ENCODE peak calls at places on chromosome 11, in seven cellular contexts. I is heart left ventricle, P is transverse colon, S is suprapubic skin, C is endothelial cell of umbilical vein, V is right lobe of liver, M is A549. W is an unnamed sample.

GRCh38 chr11:133134561-133135173 is 397.6 kb downstream of the OPCML start:
- DNase-seq in I (peak), P (peak), S (no peak), C (peak), V (peak), M (peak), W (peak)

GRCh38 chr11:13868710-13869403 is 93.7 kb upstream of the SPON1 start:
- DNase-seq in I (no peak), P (no peak), S (no peak), C (no peak), V (no peak), M (no peak), W (no peak)

GRCh38 chr11:119509969-119510401 is 87.0 kb upstream of the THY1 start:
- DNase-seq in I (no peak), P (peak), S (no peak), C (no peak), V (no peak), M (no peak), W (peak)

GRCh38 chr11:121225402-121225801 is 67.2 kb upstream of the SC5D start:
- DNase-seq in I (no peak), P (no peak), S (no peak), C (no peak), V (no peak), M (no peak), W (no peak)

GRCh38 chr11:6630632-6631291 is 11.5 kb upstream of the TPP1 start:
- DNase-seq in I (no peak), P (no peak), S (no peak), C (no peak), V (no peak), M (no peak), W (no peak)

GRCh38 chr11:1810761-1811160 is 24.0 kb upstream of the SYT8 start:
- DNase-seq in I (no peak), P (no peak), S (no peak), C (no peak), V (no peak), M (no peak), W (no peak)

GRCh38 chr11:9765320-9766101 is 101.6 kb downstream of the SWAP70 start:
- DNase-seq in I (peak), P (no peak), S (no peak), C (peak), V (no peak), M (no peak), W (no peak)

GRCh38 chr11:70111269-70112016 is 33.3 kb downstream of the ANO1 start:
- DNase-seq in I (peak), P (peak), S (peak), C (no peak), V (no peak), M (no peak), W (no peak)

GRCh38 chr11:44566559-44566949 is 1.1 kb downstream of the CD82 start:
- DNase-seq in I (no peak), P (no peak), S (no peak), C (no peak), V (no peak), M (no peak), W (no peak)

GRCh38 chr11:67499808-67500793 is 5.1 kb downstream of the PITPNM1 start:
- DNase-seq in I (no peak), P (no peak), S (no peak), C (no peak), V (peak), M (no peak), W (no peak)

GRCh38 chr11:28140689-28141455 is 32.7 kb downstream of the METTL15 start:
- DNase-seq in I (no peak), P (no peak), S (no peak), C (no peak), V (no peak), M (no peak), W (no peak)

GRCh38 chr11:68076371-68077042 is 37.7 kb downstream of the TCIRG1 start:
- DNase-seq in I (no peak), P (no peak), S (no peak), C (peak), V (no peak), M (no peak), W (no peak)

GRCh38 chr11:131064373-131064991 is 148.2 kb upstream of the SNX19 start:
- DNase-seq in I (no peak), P (peak), S (no peak), C (peak), V (no peak), M (peak), W (peak)

GRCh38 chr11:75402002-75402773 is 2.9 kb downstream of the RPS3 start:
- DNase-seq in I (no peak), P (no peak), S (no peak), C (no peak), V (no peak), M (no peak), W (peak)

GRCh38 chr11:84902445-84902844 is 724.7 kb downstream of the DLG2 start:
- DNase-seq in I (no peak), P (no peak), S (no peak), C (no peak), V (no peak), M (no peak), W (no peak)

GRCh38 chr11:1770528-1770927 is 6.8 kb upstream of the CTSD start:
- DNase-seq in I (no peak), P (peak), S (peak), C (no peak), V (no peak), M (no peak), W (no peak)

GRCh38 chr11:43358670-43359431 is at the start of gene TTC17:
- DNase-seq in I (peak), P (peak), S (peak), C (peak), V (peak), M (peak), W (peak)

DNA sequence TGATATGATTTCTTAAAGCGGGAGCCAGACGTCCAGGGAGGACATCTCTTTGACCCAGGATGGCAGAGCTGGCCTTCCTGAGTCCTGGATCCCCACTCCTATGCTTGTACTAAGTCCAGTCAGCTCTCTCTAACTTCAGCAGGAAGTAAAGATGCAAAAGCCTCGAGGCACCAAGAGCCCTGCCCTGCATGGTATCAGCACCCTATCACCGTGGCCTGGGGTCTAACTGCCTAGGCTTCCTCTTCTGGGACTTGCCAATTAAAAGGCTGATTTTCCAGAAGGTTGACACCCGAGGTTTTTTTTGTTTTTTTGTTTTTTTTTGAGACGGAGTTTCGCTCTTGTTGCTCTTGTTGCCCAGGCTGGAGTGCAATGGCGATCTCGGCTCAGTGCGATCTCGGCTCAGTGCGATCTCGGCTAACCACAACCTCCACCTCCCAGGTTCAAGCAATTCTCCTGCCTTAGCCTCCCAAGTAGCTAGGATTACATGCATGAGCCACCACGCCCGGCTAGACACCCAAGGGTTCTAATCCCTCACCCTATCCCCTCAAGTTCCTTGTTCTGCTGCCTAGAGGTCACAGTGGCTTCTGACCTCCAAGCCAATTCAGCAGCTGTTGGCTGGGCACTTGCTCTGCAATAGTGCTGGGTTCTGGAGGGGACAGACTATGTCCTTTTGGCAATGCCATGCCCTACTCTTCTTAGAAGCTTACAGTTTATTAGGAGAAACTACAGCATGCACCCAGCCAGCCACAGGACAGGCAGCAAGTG is 50.6 kb upstream of the FTH1 start:
- DNase-seq in I (no peak), P (no peak), S (no peak), C (no peak), V (no peak), M (no peak), W (no peak)
- TF ChIP-seq POLR2A in I (no peak), P (no peak), S (no peak), C (no peak), V (no peak), M (no peak), W (no peak)

DNA sequence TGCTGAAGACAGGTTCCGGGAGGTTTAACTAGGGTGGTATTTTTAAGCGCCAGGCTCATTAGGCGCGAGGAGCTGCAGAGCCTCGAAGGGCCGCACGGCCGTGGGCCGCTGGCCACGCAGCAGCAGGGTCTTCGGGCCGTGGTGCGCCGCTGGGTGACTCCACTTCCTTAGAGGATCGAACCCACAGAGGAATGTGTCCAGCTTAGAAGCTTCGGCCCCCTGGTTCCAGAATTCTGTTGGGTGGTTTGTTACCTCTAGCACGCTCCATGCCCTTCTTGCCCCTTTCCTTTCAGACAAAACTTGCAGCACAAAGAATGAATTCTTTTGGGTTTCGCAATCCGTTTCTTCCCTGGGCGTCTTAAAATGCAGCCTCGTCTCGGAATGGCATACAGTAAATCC is 773 bp upstream of the PATL1 start:
- DNase-seq in I (peak), P (peak), S (no peak), C (no peak), V (peak), M (no peak), W (no peak)
- TF ChIP-seq POLR2A in I (no peak), P (no peak), S (no peak), C (peak), V (no peak), M (no peak), W (no peak)

GRCh38 chr11:77819921-77820564 is 479 bp downstream of the RSF1 start:
- DNase-seq in I (peak), P (peak), S (no peak), C (peak), V (peak), M (peak), W (peak)

GRCh38 chr11:77821349-77821851 is 456 bp downstream of the AAMDC start:
- DNase-seq in I (peak), P (peak), S (no peak), C (peak), V (peak), M (peak), W (peak)

GRCh38 chr11:77823775-77824174 is 2.8 kb downstream of the AAMDC start:
- DNase-seq in I (no peak), P (no peak), S (no peak), C (peak), V (no peak), M (no peak), W (peak)

GRCh38 chr11:77819411-77819920 is 1.1 kb downstream of the RSF1 start:
- DNase-seq in I (peak), P (peak), S (peak), C (peak), V (peak), M (peak), W (peak)

GRCh38 chr11:77820565-77821348 is at the start of the genes AAMDC and RSF1:
- DNase-seq in I (peak), P (peak), S (peak), C (peak), V (peak), M (peak), W (peak)
- TF ChIP-seq POLR2A in I (peak), P (peak), S (no peak), C (peak), V (peak), M (peak), W (peak)

GRCh38 chr11:33043221-33043833 is 4.0 kb downstream of the TCP11L1 start:
- DNase-seq in I (no peak), P (no peak), S (no peak), C (no peak), V (no peak), M (no peak), W (no peak)

GRCh38 chr11:33040862-33041453 is 1.6 kb downstream of the TCP11L1 start:
- DNase-seq in I (no peak), P (no peak), S (no peak), C (no peak), V (no peak), M (no peak), W (no peak)

GRCh38 chr11:33034983-33035382 is 4.4 kb upstream of the TCP11L1 start:
- DNase-seq in I (no peak), P (no peak), S (no peak), C (no peak), V (no peak), M (no peak), W (no peak)

GRCh38 chr11:33040127-33040861 is 922 bp downstream of the TCP11L1 start:
- DNase-seq in I (no peak), P (no peak), S (no peak), C (no peak), V (no peak), M (peak), W (peak)

GRCh38 chr11:33039274-33040126 is at the start of gene TCP11L1:
- DNase-seq in I (peak), P (peak), S (peak), C (peak), V (peak), M (peak), W (peak)
- TF ChIP-seq POLR2A in I (peak), P (peak), S (no peak), C (peak), V (peak), M (peak), W (peak)

GRCh38 chr11:65859134-65859811 is 960 bp upstream of the MUS81 start:
- DNase-seq in I (peak), P (peak), S (peak), C (peak), V (peak), M (peak), W (peak)
- TF ChIP-seq POLR2A in I (peak), P (peak), S (peak), C (peak), V (peak), M (peak), W (peak)

GRCh38 chr11:118102721-118103261 is 16.0 kb upstream of the SMIM35 start:
- DNase-seq in I (no peak), P (no peak), S (no peak), C (no peak), V (no peak), M (no peak), W (peak)
- TF ChIP-seq POLR2A in I (no peak), P (no peak), S (no peak), C (no peak), V (no peak), M (no peak), W (peak)

GRCh38 chr11:8682219-8683114 is at the start of the genes RPL27A and TRIM66:
- DNase-seq in I (peak), P (peak), S (peak), C (peak), V (peak), M (peak), W (peak)
- TF ChIP-seq POLR2A in I (peak), P (peak), S (peak), C (peak), V (peak), M (peak), W (peak)

GRCh38 chr11:765025-765801 is 12.1 kb downstream of the GATD1 start:
- DNase-seq in I (no peak), P (peak), S (no peak), C (peak), V (no peak), M (peak), W (peak)
- TF ChIP-seq POLR2A in I (no peak), P (no peak), S (no peak), C (no peak), V (no peak), M (no peak), W (peak)